ENCODE peak calls at places on chromosomes 11 and 22, in seven cellular contexts. L, D, J, U, B, G and T are unnamed samples.

GRCh38 chr11:114262681-114263509 is 33.3 kb upstream of the NNMT start:
- DNase-seq in L (peak), D (peak), J (peak), U (peak), B (peak), G (peak), T (peak)

GRCh38 chr22:24845036-24845918 is 39.3 kb downstream of the SGSM1 start:
- DNase-seq in L (no peak), D (no peak), J (no peak), U (no peak), B (peak), G (no peak), T (no peak)

GRCh38 chr22:37484115-37485005 is 1.8 kb downstream of the MFNG start:
- DNase-seq in L (no peak), D (peak), J (no peak), U (no peak), B (no peak), G (peak), T (peak)

GRCh38 chr11:7437706-7438105 is 47.6 kb upstream of the OLFML1 start:
- DNase-seq in L (no peak), D (no peak), J (no peak), U (no peak), B (peak), G (no peak), T (no peak)

GRCh38 chr11:40293655-40294342 is 1165.7 kb downstream of the LRRC4C start:
- DNase-seq in L (peak), D (peak), J (peak), U (peak), B (peak), G (peak), T (peak)

GRCh38 chr11:45374632-45375031 is 88.5 kb upstream of the SYT13 start:
- DNase-seq in L (no peak), D (no peak), J (no peak), U (no peak), B (no peak), G (no peak), T (no peak)

GRCh38 chr22:49664891-49665290 is 162.8 kb downstream of the BRD1 start:
- DNase-seq in L (no peak), D (no peak), J (no peak), U (no peak), B (no peak), G (no peak), T (no peak)

GRCh38 chr11:1197431-1197885 is 25.4 kb upstream of the MUC5B start:
- DNase-seq in L (no peak), D (no peak), J (peak), U (no peak), B (no peak), G (no peak), T (no peak)

GRCh38 chr22:48973694-48974041 is 854.0 kb downstream of the BRD1 start:
- DNase-seq in L (no peak), D (no peak), J (no peak), U (no peak), B (no peak), G (no peak), T (no peak)

GRCh38 chr11:118694771-118695170 is 15.3 kb upstream of the TREH start:
- DNase-seq in L (no peak), D (no peak), J (no peak), U (no peak), B (no peak), G (no peak), T (no peak)

GRCh38 chr11:6468712-6469495 is 4.8 kb downstream of the TRIM3 start:
- DNase-seq in L (peak), D (no peak), J (peak), U (peak), B (peak), G (peak), T (peak)

GRCh38 chr11:125494987-125495725 is 909 bp downstream of the FEZ1 start:
- DNase-seq in L (peak), D (no peak), J (peak), U (peak), B (peak), G (peak), T (no peak)

GRCh38 chr22:50678651-50679521 is 6.3 kb downstream of the SHANK3 start:
- DNase-seq in L (no peak), D (no peak), J (peak), U (peak), B (no peak), G (no peak), T (no peak)

GRCh38 chr11:19697721-19698121 is 14.9 kb upstream of the NAV2 start:
- DNase-seq in L (peak), D (no peak), J (no peak), U (no peak), B (no peak), G (peak), T (no peak)

GRCh38 chr22:20117656-20118571 is 888 bp upstream of the TRMT2A start:
- DNase-seq in L (peak), D (peak), J (no peak), U (peak), B (peak), G (peak), T (peak)

GRCh38 chr11:12200359-12201015 is 90.1 kb downstream of the MICAL2 start:
- DNase-seq in L (no peak), D (no peak), J (peak), U (peak), B (peak), G (no peak), T (no peak)

GRCh38 chr22:20517422-20517821 is 10.0 kb downstream of the MED15 start:
- DNase-seq in L (no peak), D (no peak), J (no peak), U (no peak), B (no peak), G (no peak), T (no peak)

GRCh38 chr11:2671748-2672147 is 28.0 kb downstream of the KCNQ1OT1 start:
- DNase-seq in L (no peak), D (no peak), J (no peak), U (no peak), B (no peak), G (no peak), T (no peak)

GRCh38 chr11:114291381-114291780 is 4.8 kb upstream of the NNMT start:
- DNase-seq in L (no peak), D (peak), J (no peak), U (no peak), B (peak), G (no peak), T (no peak)

GRCh38 chr22:46823654-46824053 is 61.2 kb downstream of the TBC1D22A start:
- DNase-seq in L (no peak), D (no peak), J (no peak), U (no peak), B (no peak), G (no peak), T (no peak)

GRCh38 chr11:86138958-86139357 is 70.1 kb upstream of the PICALM start:
- DNase-seq in L (no peak), D (peak), J (no peak), U (no peak), B (no peak), G (no peak), T (peak)

GRCh38 chr11:11171854-11172253 is 181.2 kb downstream of the CSNK2A3 start:
- DNase-seq in L (no peak), D (peak), J (no peak), U (no peak), B (no peak), G (no peak), T (peak)

GRCh38 chr22:49210606-49211005 is 617.1 kb downstream of the BRD1 start:
- DNase-seq in L (no peak), D (no peak), J (no peak), U (no peak), B (no peak), G (no peak), T (no peak)

GRCh38 chr22:35561796-35562526 is 21.3 kb downstream of the RASD2 start:
- DNase-seq in L (peak), D (no peak), J (no peak), U (peak), B (peak), G (no peak), T (no peak)

GRCh38 chr22:19325296-19325950 is 33.9 kb upstream of the CLTCL1 start:
- DNase-seq in L (no peak), D (no peak), J (no peak), U (no peak), B (peak), G (no peak), T (no peak)

GRCh38 chr11:72816404-72816990 is 2.3 kb downstream of the ATG16L2 start:
- DNase-seq in L (no peak), D (no peak), J (peak), U (no peak), B (no peak), G (no peak), T (no peak)

GRCh38 chr11:11552688-11553087 is 69.1 kb downstream of the GALNT18 start:
- DNase-seq in L (no peak), D (no peak), J (no peak), U (peak), B (no peak), G (no peak), T (no peak)

GRCh38 chr11:3984896-3985295 is 109.7 kb upstream of the RRM1 start:
- DNase-seq in L (peak), D (no peak), J (peak), U (peak), B (no peak), G (peak), T (peak)

GRCh38 chr11:9057032-9057431 is 34.4 kb downstream of the SCUBE2 start:
- DNase-seq in L (no peak), D (no peak), J (no peak), U (no peak), B (peak), G (no peak), T (no peak)

GRCh38 chr22:27399161-27399560 is 402.4 kb downstream of the MN1 start:
- DNase-seq in L (no peak), D (no peak), J (peak), U (no peak), B (peak), G (no peak), T (no peak)

GRCh38 chr11:43694477-43694876 is 13.9 kb downstream of the HSD17B12 start:
- DNase-seq in L (no peak), D (no peak), J (no peak), U (no peak), B (no peak), G (no peak), T (peak)

GRCh38 chr11:16280256-16280682 is 76.1 kb downstream of the SOX6 start:
- DNase-seq in L (no peak), D (no peak), J (no peak), U (peak), B (no peak), G (no peak), T (no peak)

GRCh38 chr11:110908401-110909106 is 196.3 kb upstream of the ARHGAP20 start:
- DNase-seq in L (no peak), D (no peak), J (no peak), U (peak), B (peak), G (no peak), T (peak)

GRCh38 chr22:45578524-45579147 is 76.0 kb downstream of the FBLN1 start:
- DNase-seq in L (no peak), D (no peak), J (no peak), U (peak), B (no peak), G (no peak), T (no peak)

GRCh38 chr11:115674176-115674575 is 170.0 kb upstream of the CADM1 start:
- DNase-seq in L (peak), D (no peak), J (no peak), U (no peak), B (peak), G (peak), T (no peak)

GRCh38 chr11:79438631-79439429 is 2.0 kb downstream of the TENM4 start:
- DNase-seq in L (peak), D (peak), J (peak), U (peak), B (peak), G (peak), T (no peak)

GRCh38 chr11:117419915-117420485 is 92.3 kb downstream of the CEP164 start:
- DNase-seq in L (no peak), D (no peak), J (no peak), U (no peak), B (no peak), G (no peak), T (no peak)
- TF ChIP-seq EZH2phosphoT487 in L (no peak), D (no peak), J (no peak), U (no peak), B (no peak), G (no peak), T (no peak)

GRCh38 chr22:41873391-41873790 is 40.5 kb downstream of the SREBF2 start:
- DNase-seq in L (no peak), D (no peak), J (no peak), U (no peak), B (no peak), G (no peak), T (no peak)

GRCh38 chr22:41876675-41877074 is 38.2 kb downstream of the SHISA8 start:
- DNase-seq in L (no peak), D (no peak), J (no peak), U (no peak), B (no peak), G (no peak), T (no peak)

GRCh38 chr22:41875531-41876242 is 39.2 kb downstream of the SHISA8 start:
- DNase-seq in L (no peak), D (no peak), J (no peak), U (no peak), B (no peak), G (no peak), T (no peak)

GRCh38 chr22:41876275-41876674 is 38.6 kb downstream of the SHISA8 start:
- DNase-seq in L (no peak), D (no peak), J (no peak), U (no peak), B (peak), G (no peak), T (no peak)

DNA sequence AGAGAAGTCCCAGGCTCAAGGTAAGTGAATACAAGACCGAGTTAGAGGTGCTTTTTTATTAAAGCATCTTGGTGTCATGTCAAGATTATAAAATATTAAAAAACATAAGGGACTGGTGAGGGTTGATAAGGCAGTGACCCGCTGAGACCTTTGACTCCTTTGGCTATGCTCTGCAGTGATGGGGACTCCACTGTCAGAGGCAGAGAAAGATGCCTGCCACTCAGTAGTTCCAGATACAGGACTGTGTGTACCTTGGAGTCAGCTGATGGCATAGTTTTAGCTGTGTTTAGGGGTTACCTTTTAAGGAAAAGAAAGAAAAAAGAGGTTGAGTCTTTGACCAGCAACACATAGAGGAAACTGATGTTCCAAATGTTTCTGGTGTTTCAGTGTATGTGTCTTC is 40.8 kb downstream of the SHISA8 start:
- DNase-seq in L (no peak), D (no peak), J (no peak), U (no peak), B (no peak), G (no peak), T (no peak)
- H3K27ac ChIP-seq in L (no peak), D (no peak), J (no peak), U (no peak), B (no peak), G (no peak), T (no peak)

GRCh38 chr11:96136623-96137313 is 206.2 kb downstream of the MAML2 start:
- DNase-seq in L (no peak), D (no peak), J (no peak), U (no peak), B (peak), G (no peak), T (no peak)

GRCh38 chr11:96143016-96143670 is 199.9 kb downstream of the MAML2 start:
- DNase-seq in L (no peak), D (no peak), J (no peak), U (no peak), B (peak), G (peak), T (no peak)

GRCh38 chr11:96137357-96137756 is 205.6 kb downstream of the MAML2 start:
- DNase-seq in L (no peak), D (no peak), J (no peak), U (no peak), B (no peak), G (no peak), T (no peak)

GRCh38 chr11:96141649-96142048 is 201.3 kb downstream of the MAML2 start:
- DNase-seq in L (no peak), D (no peak), J (no peak), U (no peak), B (no peak), G (no peak), T (no peak)

GRCh38 chr11:96139692-96140091 is 203.3 kb downstream of the MAML2 start:
- DNase-seq in L (no peak), D (no peak), J (no peak), U (no peak), B (no peak), G (no peak), T (no peak)
- H3K4me3 ChIP-seq in L (no peak), D (no peak), J (no peak), U (no peak), B (no peak), G (no peak), T (no peak)

GRCh38 chr22:44408227-44409192 is 89.5 kb downstream of the RTL6 start:
- DNase-seq in L (no peak), D (no peak), J (no peak), U (no peak), B (no peak), G (no peak), T (no peak)
- TF ChIP-seq EZH2phosphoT487 in L (no peak), D (no peak), J (no peak), U (no peak), B (no peak), G (no peak), T (no peak)

DNA sequence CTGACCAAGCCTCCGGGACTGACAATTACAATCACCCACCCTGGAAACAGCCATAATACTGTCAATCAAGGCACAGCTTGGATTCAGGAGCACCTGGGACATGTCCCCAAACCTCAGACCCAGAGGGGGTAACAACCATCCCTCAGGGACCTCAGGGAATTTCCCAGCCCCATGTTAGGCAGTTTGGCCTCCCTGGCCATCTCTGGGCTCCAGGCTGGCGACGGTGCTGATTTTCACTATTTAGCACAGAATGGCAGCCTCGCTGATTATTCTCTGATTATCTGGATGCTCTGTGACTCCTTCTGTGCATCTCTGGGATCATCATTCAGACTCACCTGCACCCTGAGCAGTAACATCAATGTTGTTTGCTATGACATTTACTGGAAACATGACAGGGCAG is 45.8 kb upstream of the VPREB1 start:
- DNase-seq in L (no peak), D (no peak), J (no peak), U (no peak), B (no peak), G (no peak), T (no peak)
- H3K27ac ChIP-seq in L (no peak), D (no peak), J (no peak), U (no peak), B (no peak), G (no peak), T (peak)